ENCODE peak calls at places on chromosomes 12 and 14, in four cellular contexts. W is ureter, D is HepG2, P is PC-3. S is an unnamed sample.

GRCh38 chr12:56258068-56258819 is at the start of gene ANKRD52:
- DNase-seq in W (peak), D (peak), P (peak), S (peak)

GRCh38 chr12:6766651-6767300 is 613 bp downstream of the PTMS start:
- DNase-seq in W (peak), D (peak), P (peak), S (peak)

GRCh38 chr12:58395056-58395455 is 453.7 kb downstream of the ATP23 start:
- DNase-seq in W (no peak), D (no peak), P (no peak), S (no peak)

GRCh38 chr12:129887047-129887568 is 16.7 kb downstream of the TMEM132D start:
- DNase-seq in W (no peak), D (no peak), P (peak), S (no peak)

GRCh38 chr12:89356069-89356665 is 3.9 kb upstream of the DUSP6 start:
- DNase-seq in W (no peak), D (no peak), P (no peak), S (no peak)

GRCh38 chr12:89364631-89365030 is 12.3 kb upstream of the DUSP6 start:
- DNase-seq in W (no peak), D (no peak), P (no peak), S (no peak)

GRCh38 chr12:27000962-27001361 is 13.2 kb downstream of the TM7SF3 start:
- DNase-seq in W (no peak), D (no peak), P (no peak), S (no peak)

GRCh38 chr12:52740591-52740990 is 36.6 kb downstream of the KRT76 start:
- DNase-seq in W (no peak), D (no peak), P (peak), S (no peak)

GRCh38 chr12:84842406-84843013 is 70.1 kb downstream of the SLC6A15 start:
- DNase-seq in W (no peak), D (peak), P (peak), S (no peak)

GRCh38 chr12:10582704-10583103 is 30.7 kb downstream of the MAGOHB start:
- DNase-seq in W (no peak), D (no peak), P (no peak), S (no peak)

GRCh38 chr14:67461341-67461985 is 27.1 kb downstream of the TMEM229B start:
- DNase-seq in W (no peak), D (no peak), P (no peak), S (no peak)

GRCh38 chr12:46318037-46318436 is 49.2 kb upstream of the SLC38A1 start:
- DNase-seq in W (no peak), D (no peak), P (no peak), S (no peak)

GRCh38 chr14:100239840-100240724 is 1.1 kb downstream of the YY1 start:
- DNase-seq in W (peak), D (peak), P (peak), S (peak)

GRCh38 chr14:52998376-52999010 is 47.6 kb upstream of the FERMT2 start:
- DNase-seq in W (no peak), D (peak), P (peak), S (no peak)

GRCh38 chr14:59275668-59276067 is 87.2 kb downstream of the DAAM1 start:
- DNase-seq in W (no peak), D (peak), P (peak), S (no peak)

GRCh38 chr14:54133896-54134295 is 177.3 kb upstream of the BMP4 start:
- DNase-seq in W (no peak), D (peak), P (peak), S (no peak)

GRCh38 chr14:59265808-59266207 is 77.3 kb downstream of the DAAM1 start:
- DNase-seq in W (no peak), D (no peak), P (peak), S (no peak)

GRCh38 chr12:88299567-88300101 is 157.5 kb downstream of the TMTC3 start:
- DNase-seq in W (no peak), D (no peak), P (peak), S (no peak)

GRCh38 chr12:105025890-105026289 is 39.8 kb downstream of the NOPCHAP1 start:
- DNase-seq in W (peak), D (no peak), P (peak), S (peak)

GRCh38 chr12:44847888-44848770 is 28.0 kb downstream of the NELL2 start:
- DNase-seq in W (no peak), D (no peak), P (no peak), S (no peak)

GRCh38 chr14:93464271-93464670 is 33.5 kb downstream of the UNC79 start:
- DNase-seq in W (no peak), D (no peak), P (no peak), S (no peak)

S was measured in right atrium auricular region.